ENCODE peak calls at places on chromosomes 2 and 18, in seven cellular contexts. E is EL; V is activated CD4-positive, alpha-beta T cell treated with anti-CD3 and anti-CD28 coated beads, Interleukin-2, amount 10 ng/mL, durations not matched to agents 7 days and 5 days; Z is WTC11; B is RPMI7951; H is NCI-H774; G is NAMALWA. K is an unnamed sample.

GRCh38 chr2:72770879-72771461 is 54.9 kb downstream of the EXOC6B start:
- DNase-seq in E (peak), H (peak), B (peak), G (peak), V (peak), Z (peak), K (peak)

GRCh38 chr2:205730701-205731271 is 48.5 kb downstream of the NRP2 start:
- DNase-seq in E (peak), G (no peak), B (peak), V (no peak), H (no peak), Z (no peak), K (no peak)

GRCh38 chr2:236562434-236562833 is 7.2 kb upstream of the ACKR3 start:
- DNase-seq in V (no peak), G (peak), H (no peak), Z (peak), E (no peak), B (peak), K (no peak)

GRCh38 chr2:239804161-239805042 is 220.7 kb downstream of the NDUFA10 start:
- DNase-seq in Z (no peak), G (no peak), H (no peak), E (no peak), B (no peak), V (no peak), K (no peak)

GRCh38 chr2:209348453-209348852 is 75.4 kb upstream of the MAP2 start:
- DNase-seq in Z (no peak), V (no peak), H (no peak), B (no peak), E (no peak), G (no peak), K (no peak)

GRCh38 chr2:74267068-74267467 is 68.7 kb downstream of the MTHFD2 start:
- DNase-seq in G (peak), Z (peak), E (no peak), B (no peak), V (peak), H (peak), K (no peak)

GRCh38 chr2:220465700-220466099 is 838.3 kb downstream of the SLC4A3 start:
- DNase-seq in H (no peak), E (no peak), V (no peak), B (no peak), Z (no peak), G (no peak), K (no peak)

GRCh38 chr2:109355192-109355843 is 226.3 kb downstream of the SH3RF3 start:
- DNase-seq in G (no peak), H (no peak), E (no peak), V (no peak), B (no peak), Z (no peak), K (no peak)

GRCh38 chr2:111618577-111618930 is 265.4 kb downstream of the ANAPC1 start:
- DNase-seq in V (no peak), H (no peak), G (no peak), Z (no peak), B (peak), E (no peak), K (no peak)

GRCh38 chr2:85326946-85327756 is 638 bp downstream of the TGOLN2 start:
- DNase-seq in V (peak), H (no peak), Z (peak), B (peak), E (peak), G (peak), K (peak)

GRCh38 chr2:205435970-205436369 is 246.3 kb upstream of the NRP2 start:
- DNase-seq in V (no peak), H (no peak), Z (no peak), G (no peak), E (peak), B (peak), K (peak)

GRCh38 chr2:85009019-85009618 is 38.2 kb downstream of the KCMF1 start:
- DNase-seq in B (no peak), H (no peak), G (peak), V (no peak), E (no peak), Z (no peak), K (no peak)

GRCh38 chr2:31275976-31276375 is 42.0 kb downstream of the EHD3 start:
- DNase-seq in Z (no peak), E (no peak), B (peak), H (no peak), V (no peak), G (no peak), K (no peak)

GRCh38 chr2:41495050-41495449 is 552.8 kb upstream of the PKDCC start:
- DNase-seq in B (no peak), Z (no peak), E (no peak), H (no peak), G (no peak), V (no peak), K (no peak)

GRCh38 chr2:170409164-170409535 is 231.2 kb downstream of the MYO3B start:
- DNase-seq in G (peak), E (peak), V (peak), Z (peak), H (peak), B (peak), K (peak)

GRCh38 chr2:235659767-235660322 is 166.0 kb downstream of the AGAP1 start:
- DNase-seq in E (peak), Z (no peak), V (no peak), H (no peak), B (peak), G (no peak), K (peak)

GRCh38 chr18:69400976-69401474 is 337 bp downstream of the DOK6 start:
- DNase-seq in G (no peak), E (peak), Z (peak), V (no peak), B (peak), H (no peak), K (no peak)

GRCh38 chr18:23462876-23463275 is 9.8 kb downstream of the RIOK3 start:
- DNase-seq in G (no peak), E (no peak), V (no peak), H (no peak), B (no peak), Z (no peak), K (no peak)

GRCh38 chr18:23735021-23735464 is 45.8 kb downstream of the LAMA3 start:
- DNase-seq in E (no peak), H (no peak), G (no peak), B (peak), Z (no peak), V (no peak), K (no peak)

GRCh38 chr2:18435425-18436037 is 124.9 kb downstream of the RDH14 start:
- DNase-seq in V (peak), Z (no peak), H (peak), G (peak), E (peak), B (peak), K (peak)

GRCh38 chr2:32680937-32681336 is 53.1 kb downstream of the TTC27 start:
- DNase-seq in E (no peak), V (no peak), B (no peak), Z (no peak), G (no peak), H (no peak), K (no peak)

GRCh38 chr2:68943581-68944568 is 8.8 kb downstream of the GKN2 start:
- DNase-seq in V (peak), H (peak), Z (peak), G (peak), B (peak), E (peak), K (peak)

GRCh38 chr2:127386246-127386645 is 1.5 kb downstream of the MAP3K2 start:
- DNase-seq in V (no peak), B (no peak), G (no peak), Z (no peak), E (no peak), H (no peak), K (no peak)

GRCh38 chr2:238489431-238489830 is 62.7 kb downstream of the ASB1 start:
- DNase-seq in Z (no peak), E (no peak), H (no peak), G (no peak), V (peak), B (no peak), K (no peak)

GRCh38 chr18:10207682-10208081 is 246.8 kb upstream of the APCDD1 start:
- DNase-seq in G (no peak), B (no peak), Z (no peak), V (no peak), E (no peak), H (no peak), K (no peak)

GRCh38 chr2:168920504-168921157 is 19.5 kb downstream of the G6PC2 start:
- DNase-seq in H (peak), Z (no peak), B (peak), E (peak), V (peak), G (peak), K (peak)

GRCh38 chr2:239952665-239953417 is 72.3 kb downstream of the NDUFA10 start:
- DNase-seq in E (no peak), V (no peak), Z (no peak), G (no peak), B (no peak), H (no peak), K (no peak)

GRCh38 chr18:51234117-51235010 is 36.9 kb upstream of the MEX3C start:
- DNase-seq in B (peak), V (no peak), H (no peak), G (no peak), E (no peak), Z (no peak), K (no peak)

GRCh38 chr2:241051578-241052487 is 50.3 kb downstream of the MTERF4 start:
- DNase-seq in Z (no peak), V (no peak), H (no peak), E (no peak), B (no peak), G (no peak), K (no peak)

GRCh38 chr18:13558132-13558531 is 168.2 kb downstream of the FAM210A start:
- DNase-seq in V (peak), Z (peak), B (peak), H (no peak), E (peak), G (peak), K (no peak)

GRCh38 chr18:38032516-38032915 is 466.9 kb upstream of the CELF4 start:
- DNase-seq in E (no peak), B (no peak), V (no peak), G (no peak), H (no peak), Z (no peak), K (no peak)

GRCh38 chr2:79887747-79888374 is 375.0 kb downstream of the CTNNA2 start:
- DNase-seq in Z (peak), G (peak), H (peak), V (peak), E (peak), B (peak), K (peak)

GRCh38 chr2:46813046-46813445 is 102.6 kb downstream of the MCFD2 start:
- DNase-seq in Z (no peak), V (no peak), G (no peak), E (no peak), H (no peak), B (peak), K (no peak)

GRCh38 chr2:73961274-73961673 is 23.4 kb upstream of the TET3 start:
- DNase-seq in G (no peak), E (no peak), V (no peak), B (no peak), Z (no peak), H (no peak), K (no peak)

GRCh38 chr18:10290244-10291240 is 163.9 kb upstream of the APCDD1 start:
- DNase-seq in Z (no peak), E (peak), H (no peak), B (no peak), V (no peak), G (no peak), K (no peak)

GRCh38 chr2:190812506-190813294 is 67.9 kb upstream of the GLS start:
- DNase-seq in Z (no peak), G (no peak), E (peak), B (peak), V (no peak), H (no peak), K (peak)

GRCh38 chr2:159130302-159130701 is 156.2 kb downstream of the WDSUB1 start:
- DNase-seq in Z (no peak), H (no peak), G (no peak), V (no peak), B (peak), E (no peak), K (no peak)

GRCh38 chr18:50465211-50466153 is 90.6 kb downstream of the SKA1 start:
- DNase-seq in E (no peak), G (no peak), Z (no peak), B (peak), H (no peak), V (no peak), K (no peak)

GRCh38 chr2:52192656-52193055 is 1160.7 kb upstream of the NRXN1 start:
- DNase-seq in Z (no peak), H (no peak), B (no peak), E (no peak), G (no peak), V (no peak), K (no peak)

K was measured in HFFc6.